ENCODE peak calls at places on chromosomes 13 and 19, in six cellular contexts. One of them, this sample, is unnamed.
A peak's percentile ranks its signal among the peaks of the same experiment; 100 is the strongest.

GRCh38 chr13:84896128-84896527 is 903.1 kb downstream of the SLITRK6 start:
- DNase-seq in mucosa of descending colon: no peak
- DNase-seq in HFFc6: peak; percentile 48
- DNase-seq in activated CD4-positive, alpha-beta memory T cell treated with anti-CD3 and anti-CD28 coated beads, Interleukin-2, amount 10 ng/mL, durations not matched to agents 7 days and 5 days: peak; percentile 34
- DNase-seq in keratinocyte: no peak
- DNase-seq in stimulated activated CD8-positive, alpha-beta memory T cell treated with anti-CD3 and anti-CD28 coated beads, Interleukin-15, amount 100 ng/mL, for 4 hours: no peak
- DNase-seq in this sample: no peak

GRCh38 chr13:23870356-23871146 is 18.6 kb downstream of the MIPEP start:
- DNase-seq in keratinocyte: no peak
- DNase-seq in mucosa of descending colon: no peak
- DNase-seq in activated CD4-positive, alpha-beta memory T cell treated with anti-CD3 and anti-CD28 coated beads, Interleukin-2, amount 10 ng/mL, durations not matched to agents 7 days and 5 days: no peak
- DNase-seq in stimulated activated CD8-positive, alpha-beta memory T cell treated with anti-CD3 and anti-CD28 coated beads, Interleukin-15, amount 100 ng/mL, for 4 hours: no peak
- DNase-seq in HFFc6: no peak
- DNase-seq in this sample: no peak

GRCh38 chr13:106318941-106319411 is 216.5 kb downstream of the EFNB2 start:
- DNase-seq in keratinocyte: peak; percentile 35
- DNase-seq in activated CD4-positive, alpha-beta memory T cell treated with anti-CD3 and anti-CD28 coated beads, Interleukin-2, amount 10 ng/mL, durations not matched to agents 7 days and 5 days: no peak
- DNase-seq in HFFc6: peak; percentile 62
- DNase-seq in stimulated activated CD8-positive, alpha-beta memory T cell treated with anti-CD3 and anti-CD28 coated beads, Interleukin-15, amount 100 ng/mL, for 4 hours: no peak
- DNase-seq in mucosa of descending colon: no peak
- DNase-seq in this sample: no peak

GRCh38 chr19:47633516-47633915 is 24.6 kb downstream of the BICRA start:
- DNase-seq in keratinocyte: peak; percentile 55
- DNase-seq in activated CD4-positive, alpha-beta memory T cell treated with anti-CD3 and anti-CD28 coated beads, Interleukin-2, amount 10 ng/mL, durations not matched to agents 7 days and 5 days: no peak
- DNase-seq in mucosa of descending colon: no peak
- DNase-seq in HFFc6: no peak
- DNase-seq in stimulated activated CD8-positive, alpha-beta memory T cell treated with anti-CD3 and anti-CD28 coated beads, Interleukin-15, amount 100 ng/mL, for 4 hours: no peak
- DNase-seq in this sample: no peak

GRCh38 chr19:4007836-4008539 is 452 bp downstream of the PIAS4 start:
- DNase-seq in keratinocyte: no peak
- DNase-seq in mucosa of descending colon: no peak
- DNase-seq in stimulated activated CD8-positive, alpha-beta memory T cell treated with anti-CD3 and anti-CD28 coated beads, Interleukin-15, amount 100 ng/mL, for 4 hours: no peak
- DNase-seq in activated CD4-positive, alpha-beta memory T cell treated with anti-CD3 and anti-CD28 coated beads, Interleukin-2, amount 10 ng/mL, durations not matched to agents 7 days and 5 days: peak; percentile 30
- DNase-seq in HFFc6: no peak
- DNase-seq in this sample: no peak

GRCh38 chr13:67155898-67156717 is 74.0 kb downstream of the PCDH9 start:
- DNase-seq in activated CD4-positive, alpha-beta memory T cell treated with anti-CD3 and anti-CD28 coated beads, Interleukin-2, amount 10 ng/mL, durations not matched to agents 7 days and 5 days: no peak
- DNase-seq in mucosa of descending colon: no peak
- DNase-seq in keratinocyte: no peak
- DNase-seq in HFFc6: no peak
- DNase-seq in stimulated activated CD8-positive, alpha-beta memory T cell treated with anti-CD3 and anti-CD28 coated beads, Interleukin-15, amount 100 ng/mL, for 4 hours: no peak
- DNase-seq in this sample: no peak

GRCh38 chr13:46914341-46914740 is 17.5 kb upstream of the HTR2A start:
- DNase-seq in activated CD4-positive, alpha-beta memory T cell treated with anti-CD3 and anti-CD28 coated beads, Interleukin-2, amount 10 ng/mL, durations not matched to agents 7 days and 5 days: no peak
- DNase-seq in stimulated activated CD8-positive, alpha-beta memory T cell treated with anti-CD3 and anti-CD28 coated beads, Interleukin-15, amount 100 ng/mL, for 4 hours: no peak
- DNase-seq in keratinocyte: no peak
- DNase-seq in HFFc6: no peak
- DNase-seq in mucosa of descending colon: no peak
- DNase-seq in this sample: no peak

GRCh38 chr13:50842711-50843255 is 709 bp downstream of the DLEU7 start:
- DNase-seq in activated CD4-positive, alpha-beta memory T cell treated with anti-CD3 and anti-CD28 coated beads, Interleukin-2, amount 10 ng/mL, durations not matched to agents 7 days and 5 days: no peak
- DNase-seq in stimulated activated CD8-positive, alpha-beta memory T cell treated with anti-CD3 and anti-CD28 coated beads, Interleukin-15, amount 100 ng/mL, for 4 hours: no peak
- DNase-seq in keratinocyte: no peak
- DNase-seq in HFFc6: no peak
- DNase-seq in mucosa of descending colon: no peak
- DNase-seq in this sample: peak; percentile 39

GRCh38 chr13:70905035-70905434 is 796.8 kb upstream of the KLHL1 start:
- DNase-seq in HFFc6: no peak
- DNase-seq in activated CD4-positive, alpha-beta memory T cell treated with anti-CD3 and anti-CD28 coated beads, Interleukin-2, amount 10 ng/mL, durations not matched to agents 7 days and 5 days: no peak
- DNase-seq in mucosa of descending colon: no peak
- DNase-seq in keratinocyte: no peak
- DNase-seq in stimulated activated CD8-positive, alpha-beta memory T cell treated with anti-CD3 and anti-CD28 coated beads, Interleukin-15, amount 100 ng/mL, for 4 hours: no peak
- DNase-seq in this sample: no peak

GRCh38 chr13:110438211-110438610 is 123.3 kb downstream of the RAB20 start:
- DNase-seq in activated CD4-positive, alpha-beta memory T cell treated with anti-CD3 and anti-CD28 coated beads, Interleukin-2, amount 10 ng/mL, durations not matched to agents 7 days and 5 days: no peak
- DNase-seq in keratinocyte: no peak
- DNase-seq in stimulated activated CD8-positive, alpha-beta memory T cell treated with anti-CD3 and anti-CD28 coated beads, Interleukin-15, amount 100 ng/mL, for 4 hours: no peak
- DNase-seq in mucosa of descending colon: no peak
- DNase-seq in HFFc6: no peak
- DNase-seq in this sample: no peak

GRCh38 chr19:17320435-17320834 is 11.1 kb downstream of the DDA1 start:
- DNase-seq in stimulated activated CD8-positive, alpha-beta memory T cell treated with anti-CD3 and anti-CD28 coated beads, Interleukin-15, amount 100 ng/mL, for 4 hours: no peak
- DNase-seq in mucosa of descending colon: no peak
- DNase-seq in keratinocyte: no peak
- DNase-seq in activated CD4-positive, alpha-beta memory T cell treated with anti-CD3 and anti-CD28 coated beads, Interleukin-2, amount 10 ng/mL, durations not matched to agents 7 days and 5 days: no peak
- DNase-seq in HFFc6: no peak
- DNase-seq in this sample: no peak

GRCh38 chr13:93505104-93505952 is 278.7 kb downstream of the GPC6 start:
- DNase-seq in activated CD4-positive, alpha-beta memory T cell treated with anti-CD3 and anti-CD28 coated beads, Interleukin-2, amount 10 ng/mL, durations not matched to agents 7 days and 5 days: no peak
- DNase-seq in keratinocyte: no peak
- DNase-seq in stimulated activated CD8-positive, alpha-beta memory T cell treated with anti-CD3 and anti-CD28 coated beads, Interleukin-15, amount 100 ng/mL, for 4 hours: no peak
- DNase-seq in mucosa of descending colon: no peak
- DNase-seq in HFFc6: no peak
- DNase-seq in this sample: no peak

GRCh38 chr13:80337706-80338105 is 3.2 kb downstream of the SPRY2 start:
- DNase-seq in activated CD4-positive, alpha-beta memory T cell treated with anti-CD3 and anti-CD28 coated beads, Interleukin-2, amount 10 ng/mL, durations not matched to agents 7 days and 5 days: no peak
- DNase-seq in mucosa of descending colon: no peak
- DNase-seq in keratinocyte: no peak
- DNase-seq in HFFc6: no peak
- DNase-seq in stimulated activated CD8-positive, alpha-beta memory T cell treated with anti-CD3 and anti-CD28 coated beads, Interleukin-15, amount 100 ng/mL, for 4 hours: no peak
- DNase-seq in this sample: no peak

GRCh38 chr13:38693641-38694040 is 6.8 kb downstream of the FREM2 start:
- DNase-seq in stimulated activated CD8-positive, alpha-beta memory T cell treated with anti-CD3 and anti-CD28 coated beads, Interleukin-15, amount 100 ng/mL, for 4 hours: no peak
- DNase-seq in HFFc6: no peak
- DNase-seq in mucosa of descending colon: no peak
- DNase-seq in keratinocyte: no peak
- DNase-seq in activated CD4-positive, alpha-beta memory T cell treated with anti-CD3 and anti-CD28 coated beads, Interleukin-2, amount 10 ng/mL, durations not matched to agents 7 days and 5 days: no peak
- DNase-seq in this sample: no peak

GRCh38 chr19:17755977-17756670 is 4.8 kb downstream of the FCHO1 start:
- DNase-seq in HFFc6: no peak
- DNase-seq in activated CD4-positive, alpha-beta memory T cell treated with anti-CD3 and anti-CD28 coated beads, Interleukin-2, amount 10 ng/mL, durations not matched to agents 7 days and 5 days: peak; percentile 57
- DNase-seq in keratinocyte: no peak
- DNase-seq in stimulated activated CD8-positive, alpha-beta memory T cell treated with anti-CD3 and anti-CD28 coated beads, Interleukin-15, amount 100 ng/mL, for 4 hours: no peak
- DNase-seq in mucosa of descending colon: peak; percentile 75
- DNase-seq in this sample: peak; percentile 81

GRCh38 chr19:1503089-1503924 is 9.5 kb downstream of the ADAMTSL5 start:
- DNase-seq in keratinocyte: no peak
- DNase-seq in HFFc6: no peak
- DNase-seq in mucosa of descending colon: no peak
- DNase-seq in activated CD4-positive, alpha-beta memory T cell treated with anti-CD3 and anti-CD28 coated beads, Interleukin-2, amount 10 ng/mL, durations not matched to agents 7 days and 5 days: peak; percentile 72
- DNase-seq in stimulated activated CD8-positive, alpha-beta memory T cell treated with anti-CD3 and anti-CD28 coated beads, Interleukin-15, amount 100 ng/mL, for 4 hours: peak; percentile 24
- DNase-seq in this sample: peak; percentile 79

GRCh38 chr19:45885556-45886426 is at the start of gene IRF2BP1:
- DNase-seq in keratinocyte: peak; percentile 40
- DNase-seq in mucosa of descending colon: peak; percentile 95
- DNase-seq in activated CD4-positive, alpha-beta memory T cell treated with anti-CD3 and anti-CD28 coated beads, Interleukin-2, amount 10 ng/mL, durations not matched to agents 7 days and 5 days: peak; percentile 92
- DNase-seq in HFFc6: peak; percentile 91
- DNase-seq in stimulated activated CD8-positive, alpha-beta memory T cell treated with anti-CD3 and anti-CD28 coated beads, Interleukin-15, amount 100 ng/mL, for 4 hours: peak; percentile 79
- DNase-seq in this sample: peak; percentile 91

GRCh38 chr13:32846020-32846451 is 170.2 kb upstream of the KL start:
- DNase-seq in mucosa of descending colon: no peak
- DNase-seq in activated CD4-positive, alpha-beta memory T cell treated with anti-CD3 and anti-CD28 coated beads, Interleukin-2, amount 10 ng/mL, durations not matched to agents 7 days and 5 days: no peak
- DNase-seq in keratinocyte: no peak
- DNase-seq in stimulated activated CD8-positive, alpha-beta memory T cell treated with anti-CD3 and anti-CD28 coated beads, Interleukin-15, amount 100 ng/mL, for 4 hours: no peak
- DNase-seq in HFFc6: no peak
- DNase-seq in this sample: no peak

GRCh38 chr19:13864513-13865242 is 12.3 kb upstream of the NANOS3 start:
- DNase-seq in mucosa of descending colon: no peak
- DNase-seq in HFFc6: no peak
- DNase-seq in stimulated activated CD8-positive, alpha-beta memory T cell treated with anti-CD3 and anti-CD28 coated beads, Interleukin-15, amount 100 ng/mL, for 4 hours: no peak
- DNase-seq in keratinocyte: no peak
- DNase-seq in activated CD4-positive, alpha-beta memory T cell treated with anti-CD3 and anti-CD28 coated beads, Interleukin-2, amount 10 ng/mL, durations not matched to agents 7 days and 5 days: no peak
- DNase-seq in this sample: no peak

GRCh38 chr13:114099191-114099590 is 33.2 kb downstream of the RASA3 start:
- DNase-seq in mucosa of descending colon: peak; percentile 73
- DNase-seq in activated CD4-positive, alpha-beta memory T cell treated with anti-CD3 and anti-CD28 coated beads, Interleukin-2, amount 10 ng/mL, durations not matched to agents 7 days and 5 days: no peak
- DNase-seq in stimulated activated CD8-positive, alpha-beta memory T cell treated with anti-CD3 and anti-CD28 coated beads, Interleukin-15, amount 100 ng/mL, for 4 hours: no peak
- DNase-seq in HFFc6: peak; percentile 97
- DNase-seq in keratinocyte: no peak
- DNase-seq in this sample: peak; percentile 86

GRCh38 chr19:6069268-6069771 is 41.0 kb downstream of the RFX2 start:
- DNase-seq in HFFc6: no peak
- DNase-seq in mucosa of descending colon: no peak
- DNase-seq in activated CD4-positive, alpha-beta memory T cell treated with anti-CD3 and anti-CD28 coated beads, Interleukin-2, amount 10 ng/mL, durations not matched to agents 7 days and 5 days: no peak
- DNase-seq in stimulated activated CD8-positive, alpha-beta memory T cell treated with anti-CD3 and anti-CD28 coated beads, Interleukin-15, amount 100 ng/mL, for 4 hours: no peak
- DNase-seq in keratinocyte: no peak
- DNase-seq in this sample: no peak

GRCh38 chr13:50629497-50629896 is 214.0 kb downstream of the DLEU7 start:
- DNase-seq in keratinocyte: no peak
- DNase-seq in mucosa of descending colon: no peak
- DNase-seq in activated CD4-positive, alpha-beta memory T cell treated with anti-CD3 and anti-CD28 coated beads, Interleukin-2, amount 10 ng/mL, durations not matched to agents 7 days and 5 days: no peak
- DNase-seq in stimulated activated CD8-positive, alpha-beta memory T cell treated with anti-CD3 and anti-CD28 coated beads, Interleukin-15, amount 100 ng/mL, for 4 hours: no peak
- DNase-seq in HFFc6: no peak
- DNase-seq in this sample: no peak

GRCh38 chr19:45117167-45117594 is 24.2 kb downstream of the PPP1R37 start:
- DNase-seq in activated CD4-positive, alpha-beta memory T cell treated with anti-CD3 and anti-CD28 coated beads, Interleukin-2, amount 10 ng/mL, durations not matched to agents 7 days and 5 days: peak; percentile 39
- DNase-seq in HFFc6: no peak
- DNase-seq in mucosa of descending colon: no peak
- DNase-seq in stimulated activated CD8-positive, alpha-beta memory T cell treated with anti-CD3 and anti-CD28 coated beads, Interleukin-15, amount 100 ng/mL, for 4 hours: peak; percentile 41
- DNase-seq in keratinocyte: no peak
- DNase-seq in this sample: no peak

GRCh38 chr13:31851201-31851600 is 111.9 kb downstream of the RXFP2 start:
- DNase-seq in keratinocyte: no peak
- DNase-seq in activated CD4-positive, alpha-beta memory T cell treated with anti-CD3 and anti-CD28 coated beads, Interleukin-2, amount 10 ng/mL, durations not matched to agents 7 days and 5 days: no peak
- DNase-seq in mucosa of descending colon: no peak
- DNase-seq in HFFc6: no peak
- DNase-seq in stimulated activated CD8-positive, alpha-beta memory T cell treated with anti-CD3 and anti-CD28 coated beads, Interleukin-15, amount 100 ng/mL, for 4 hours: no peak
- DNase-seq in this sample: no peak

GRCh38 chr13:51844862-51845573 is at the start of gene TMEM272:
- DNase-seq in HFFc6: no peak
- DNase-seq in mucosa of descending colon: no peak
- DNase-seq in keratinocyte: no peak
- DNase-seq in activated CD4-positive, alpha-beta memory T cell treated with anti-CD3 and anti-CD28 coated beads, Interleukin-2, amount 10 ng/mL, durations not matched to agents 7 days and 5 days: peak; percentile 49
- DNase-seq in stimulated activated CD8-positive, alpha-beta memory T cell treated with anti-CD3 and anti-CD28 coated beads, Interleukin-15, amount 100 ng/mL, for 4 hours: no peak
- DNase-seq in this sample: peak; percentile 72

GRCh38 chr13:97018029-97018819 is 23.9 kb upstream of the OXGR1 start:
- DNase-seq in activated CD4-positive, alpha-beta memory T cell treated with anti-CD3 and anti-CD28 coated beads, Interleukin-2, amount 10 ng/mL, durations not matched to agents 7 days and 5 days: peak; percentile 29
- DNase-seq in stimulated activated CD8-positive, alpha-beta memory T cell treated with anti-CD3 and anti-CD28 coated beads, Interleukin-15, amount 100 ng/mL, for 4 hours: no peak
- DNase-seq in HFFc6: peak; percentile 63
- DNase-seq in mucosa of descending colon: no peak
- DNase-seq in keratinocyte: peak; percentile 9
- DNase-seq in this sample: peak; percentile 51

GRCh38 chr19:15488489-15489226 is 9.4 kb upstream of the PGLYRP2 start:
- DNase-seq in HFFc6: no peak
- DNase-seq in stimulated activated CD8-positive, alpha-beta memory T cell treated with anti-CD3 and anti-CD28 coated beads, Interleukin-15, amount 100 ng/mL, for 4 hours: no peak
- DNase-seq in keratinocyte: no peak
- DNase-seq in mucosa of descending colon: no peak
- DNase-seq in activated CD4-positive, alpha-beta memory T cell treated with anti-CD3 and anti-CD28 coated beads, Interleukin-2, amount 10 ng/mL, durations not matched to agents 7 days and 5 days: no peak
- DNase-seq in this sample: no peak

GRCh38 chr19:5935473-5936307 is 21.6 kb downstream of the CAPS start:
- DNase-seq in stimulated activated CD8-positive, alpha-beta memory T cell treated with anti-CD3 and anti-CD28 coated beads, Interleukin-15, amount 100 ng/mL, for 4 hours: no peak
- DNase-seq in mucosa of descending colon: no peak
- DNase-seq in keratinocyte: no peak
- DNase-seq in HFFc6: no peak
- DNase-seq in activated CD4-positive, alpha-beta memory T cell treated with anti-CD3 and anti-CD28 coated beads, Interleukin-2, amount 10 ng/mL, durations not matched to agents 7 days and 5 days: no peak
- DNase-seq in this sample: no peak

GRCh38 chr13:100495455-100495854 is 93.1 kb downstream of the GGACT start:
- DNase-seq in activated CD4-positive, alpha-beta memory T cell treated with anti-CD3 and anti-CD28 coated beads, Interleukin-2, amount 10 ng/mL, durations not matched to agents 7 days and 5 days: no peak
- DNase-seq in keratinocyte: no peak
- DNase-seq in stimulated activated CD8-positive, alpha-beta memory T cell treated with anti-CD3 and anti-CD28 coated beads, Interleukin-15, amount 100 ng/mL, for 4 hours: no peak
- DNase-seq in HFFc6: no peak
- DNase-seq in mucosa of descending colon: no peak
- DNase-seq in this sample: no peak

GRCh38 chr13:26469602-26470001 is 87.9 kb upstream of the WASF3 start:
- DNase-seq in activated CD4-positive, alpha-beta memory T cell treated with anti-CD3 and anti-CD28 coated beads, Interleukin-2, amount 10 ng/mL, durations not matched to agents 7 days and 5 days: no peak
- DNase-seq in stimulated activated CD8-positive, alpha-beta memory T cell treated with anti-CD3 and anti-CD28 coated beads, Interleukin-15, amount 100 ng/mL, for 4 hours: no peak
- DNase-seq in HFFc6: no peak
- DNase-seq in mucosa of descending colon: no peak
- DNase-seq in keratinocyte: no peak
- DNase-seq in this sample: no peak

This sample was measured in H9.